ENCODE peak calls at places on chromosomes 3 and 15, in eight cellular contexts. Q is activated gamma-delta T cell treated with Interleukin-2 at 50 U/mL for 16 hours, T is activated B cell treated with CpG ODN at 0.5 μM for 24 hours, R is IMR-90, E is HT-29, G is MCF 10A, Y is HAP-1, N is NCI-H2029. O is an unnamed sample.

GRCh38 chr3:89571298-89571697 is 463.9 kb downstream of the EPHA3 start:
- DNase-seq in G (no peak), Y (no peak), R (no peak), T (no peak), E (no peak), N (no peak), Q (no peak), O (peak)

GRCh38 chr15:25179673-25180511 is 225.1 kb downstream of the SNRPN start:
- DNase-seq in E (no peak), T (peak), N (no peak), G (no peak), R (no peak), Y (peak), Q (peak), O (peak)

GRCh38 chr3:58725326-58725853 is 58.8 kb upstream of the FAM3D start:
- DNase-seq in E (no peak), T (no peak), Q (no peak), G (no peak), Y (no peak), N (no peak), R (no peak), O (no peak)

GRCh38 chr3:134078169-134078821 is 48.6 kb upstream of the SLCO2A1 start:
- DNase-seq in G (no peak), N (no peak), R (peak), Y (no peak), Q (no peak), T (no peak), E (no peak), O (no peak)

GRCh38 chr15:101731746-101732145 is 7.5 kb upstream of the TARS3 start:
- DNase-seq in E (no peak), T (no peak), Q (no peak), N (no peak), Y (no peak), R (no peak), G (no peak), O (no peak)

GRCh38 chr3:111874177-111874820 is 15.2 kb downstream of the PHLDB2 start:
- DNase-seq in G (peak), R (peak), E (no peak), T (no peak), Y (no peak), Q (no peak), N (no peak), O (no peak)

GRCh38 chr3:177294221-177294620 is 96.9 kb upstream of the TBL1XR1 start:
- DNase-seq in T (no peak), N (no peak), G (peak), Q (no peak), E (peak), Y (no peak), R (peak), O (no peak)

GRCh38 chr3:197550489-197550888 is 5.3 kb downstream of the BDH1 start:
- DNase-seq in G (no peak), N (no peak), Y (no peak), E (no peak), Q (no peak), T (no peak), R (no peak), O (no peak)

GRCh38 chr15:62624541-62625399 is 417.8 kb upstream of the TPM1 start:
- DNase-seq in Q (no peak), T (no peak), G (no peak), N (no peak), R (peak), E (no peak), Y (no peak), O (no peak)

GRCh38 chr3:89698208-89698830 is 590.9 kb downstream of the EPHA3 start:
- DNase-seq in N (no peak), Q (no peak), E (no peak), Y (no peak), G (peak), T (no peak), R (no peak), O (no peak)

GRCh38 chr3:71317749-71318458 is 265.6 kb downstream of the FOXP1 start:
- DNase-seq in E (no peak), N (no peak), Q (no peak), R (peak), T (no peak), G (no peak), Y (no peak), O (no peak)

GRCh38 chr15:60121845-60122244 is 117.7 kb downstream of the FOXB1 start:
- DNase-seq in G (no peak), T (no peak), Q (no peak), E (no peak), R (no peak), N (no peak), Y (no peak), O (no peak)

GRCh38 chr15:72231847-72232461 is 964 bp upstream of the PKM start:
- DNase-seq in Q (peak), E (peak), R (peak), G (peak), T (no peak), Y (peak), N (peak), O (peak)

GRCh38 chr15:80246425-80246894 is 5.6 kb downstream of the CTXND1 start:
- DNase-seq in Q (no peak), G (no peak), E (no peak), Y (no peak), R (peak), N (no peak), T (no peak), O (no peak)

GRCh38 chr3:165697910-165698309 is 139.3 kb downstream of the BCHE start:
- DNase-seq in E (no peak), R (no peak), G (no peak), Q (no peak), Y (no peak), N (no peak), T (no peak), O (no peak)